ENCODE peak calls at places on chromosomes 1 and 21, in eight cellular contexts. M is NB4, H is renal cortical epithelial cell, Z is Daoy, J is NCI-H1417, A is EH, D is type B pancreatic cell, N is epithelial cell of proximal tubule. F is an unnamed sample.

GRCh38 chr1:230703679-230704385 is 10.1 kb downstream of the AGT start:
- DNase-seq in D (no peak), N (no peak), M (no peak), H (no peak), J (no peak), Z (no peak), A (no peak), F (no peak)

GRCh38 chr1:25256578-25257129 is 9.4 kb upstream of the RSRP1 start:
- DNase-seq in H (no peak), M (peak; percentile 0), J (no peak), A (peak; percentile 23), Z (peak; percentile 25), D (no peak), N (no peak), F (no peak)

GRCh38 chr1:179205284-179205683 is 24.2 kb downstream of the ABL2 start:
- DNase-seq in Z (no peak), H (no peak), N (no peak), A (no peak), J (no peak), M (no peak), D (no peak), F (no peak)

GRCh38 chr1:41581216-41582003 is 96.9 kb upstream of the EDN2 start:
- DNase-seq in H (no peak), M (no peak), J (no peak), D (no peak), Z (no peak), A (no peak), N (no peak), F (no peak)

GRCh38 chr1:218460367-218460766 is 115.2 kb downstream of the TGFB2 start:
- DNase-seq in M (no peak), J (no peak), A (peak; percentile 88), Z (peak; percentile 66), N (no peak), H (peak; percentile 88), D (no peak), F (no peak)

GRCh38 chr21:45531393-45532215 is 10.6 kb downstream of the SLC19A1 start:
- DNase-seq in J (no peak), Z (no peak), N (no peak), H (no peak), D (peak; percentile 69), A (no peak), M (no peak), F (no peak)

GRCh38 chr1:204191481-204191880 is 4.8 kb downstream of the KISS1 start:
- DNase-seq in Z (no peak), A (no peak), M (no peak), J (no peak), D (no peak), N (no peak), H (no peak), F (no peak)

GRCh38 chr21:35014302-35015044 is 34.6 kb downstream of the RUNX1 start:
- DNase-seq in D (no peak), A (peak; percentile 23), H (no peak), J (no peak), N (no peak), Z (no peak), M (no peak), F (no peak)

GRCh38 chr1:21931171-21932093 is 5.7 kb downstream of the HSPG2 start:
- DNase-seq in H (peak; percentile 78), Z (peak; percentile 86), N (no peak), A (peak; percentile 98), J (no peak), D (no peak), M (peak; percentile 44), F (peak; percentile 66)

GRCh38 chr1:180501865-180502360 is 464 bp downstream of the ACBD6 start:
- DNase-seq in Z (no peak), A (no peak), M (no peak), D (no peak), J (peak; percentile 96), H (no peak), N (no peak), F (no peak)

GRCh38 chr1:48341221-48341620 is 118.7 kb downstream of the SLC5A9 start:
- DNase-seq in A (peak; percentile 13), M (no peak), H (no peak), N (no peak), Z (no peak), D (no peak), J (no peak), F (peak; percentile 71)

GRCh38 chr1:62230724-62231123 is 36.1 kb downstream of the L1TD1 start:
- DNase-seq in Z (peak; percentile 88), D (no peak), H (peak; percentile 89), N (peak; percentile 33), A (peak; percentile 89), M (no peak), J (no peak), F (no peak)

GRCh38 chr1:60894121-60894520 is 188.2 kb upstream of the NFIA start:
- DNase-seq in D (no peak), H (no peak), Z (no peak), N (no peak), A (no peak), M (no peak), J (peak; percentile 5), F (no peak)

GRCh38 chr1:193707271-193708015 is 521.0 kb upstream of the B3GALT2 start:
- DNase-seq in D (no peak), A (peak; percentile 72), N (no peak), H (peak; percentile 81), J (no peak), M (no peak), Z (peak; percentile 14), F (no peak)

GRCh38 chr1:162906485-162906884 is 45.5 kb upstream of the CCDC190 start:
- DNase-seq in D (no peak), N (no peak), A (no peak), Z (peak; percentile 71), M (no peak), H (peak; percentile 43), J (no peak), F (no peak)

GRCh38 chr21:43608664-43609063 is 50.6 kb downstream of the HSF2BP start:
- DNase-seq in A (no peak), H (no peak), M (no peak), D (no peak), N (no peak), Z (no peak), J (no peak), F (no peak)

F was measured in foreskin melanocyte.